ENCODE peak calls at places on chromosomes 7 and 10, in five cellular contexts. P, R, N, Z and B are unnamed samples.

GRCh38 chr10:24721254-24722106 is 2.2 kb downstream of the ARHGAP21 start:
- DNase-seq in P (peak; percentile 12), R (no peak), N (peak; percentile 48), Z (no peak), B (peak; percentile 52)

GRCh38 chr10:132143162-132143561 is 43.6 kb upstream of the DPYSL4 start:
- DNase-seq in P (no peak), R (no peak), N (peak; percentile 58), Z (no peak), B (no peak)

GRCh38 chr7:134520130-134520529 is 7.2 kb upstream of the AKR1B10 start:
- DNase-seq in P (peak; percentile 12), R (no peak), N (no peak), Z (no peak), B (no peak)

GRCh38 chr7:36289833-36290661 is 99.6 kb upstream of the ANLN start:
- DNase-seq in P (no peak), R (no peak), N (no peak), Z (no peak), B (no peak)

GRCh38 chr10:133262696-133263095 is 14.0 kb downstream of the ADAM8 start:
- DNase-seq in P (no peak), R (no peak), N (no peak), Z (no peak), B (no peak)

GRCh38 chr10:42972946-42973345 is 103.9 kb upstream of the RET start:
- DNase-seq in P (no peak), R (no peak), N (no peak), Z (no peak), B (no peak)

GRCh38 chr7:71612011-71612410 is 480.1 kb downstream of the GALNT17 start:
- DNase-seq in P (no peak), R (no peak), N (no peak), Z (no peak), B (no peak)

GRCh38 chr10:110410329-110411046 is 87.2 kb upstream of the DUSP5 start:
- DNase-seq in P (peak; percentile 98), R (no peak), N (peak; percentile 73), Z (no peak), B (peak; percentile 88)

GRCh38 chr7:2393751-2394150 is 9.7 kb upstream of the CHST12 start:
- DNase-seq in P (no peak), R (no peak), N (no peak), Z (no peak), B (no peak)

GRCh38 chr10:5488272-5489161 is 10.9 kb downstream of the CALML5 start:
- DNase-seq in P (no peak), R (no peak), N (peak; percentile 73), Z (no peak), B (no peak)

GRCh38 chr7:44980393-44981034 is 1.7 kb upstream of the MYO1G start:
- DNase-seq in P (peak; percentile 83), R (no peak), N (no peak), Z (no peak), B (peak; percentile 47)

GRCh38 chr10:48567346-48567745 is 37.5 kb downstream of the ARHGAP22 start:
- DNase-seq in P (no peak), R (no peak), N (no peak), Z (no peak), B (no peak)

GRCh38 chr7:149147072-149147729 is at the start of gene ZNF398:
- DNase-seq in P (peak; percentile 77), R (no peak), N (peak; percentile 80), Z (peak; percentile 80), B (peak; percentile 76)

GRCh38 chr10:77844713-77845454 is 81.7 kb downstream of the DLG5 start:
- DNase-seq in P (peak; percentile 83), R (no peak), N (peak; percentile 88), Z (no peak), B (peak; percentile 83)

GRCh38 chr7:151775547-151776443 is 101.1 kb downstream of the PRKAG2 start:
- DNase-seq in P (no peak), R (no peak), N (no peak), Z (no peak), B (no peak)

GRCh38 chr7:41918597-41918996 is 215.7 kb upstream of the INHBA start:
- DNase-seq in P (peak; percentile 98), R (no peak), N (no peak), Z (no peak), B (peak; percentile 83)

GRCh38 chr10:12534824-12535223 is 185.5 kb downstream of the CAMK1D start:
- DNase-seq in P (peak; percentile 35), R (no peak), N (peak; percentile 70), Z (no peak), B (peak; percentile 58)

GRCh38 chr7:16753102-16753931 is at the start of gene TSPAN13:
- DNase-seq in P (peak; percentile 25), R (peak; percentile 87), N (peak; percentile 98), Z (peak; percentile 88), B (peak; percentile 77)

GRCh38 chr7:80218723-80219122 is 84.1 kb downstream of the GNAI1 start:
- DNase-seq in P (peak; percentile 95), R (no peak), N (no peak), Z (no peak), B (peak; percentile 89)

GRCh38 chr7:94400022-94400421 is 5.3 kb downstream of the COL1A2 start:
- DNase-seq in P (no peak), R (no peak), N (no peak), Z (no peak), B (no peak)

GRCh38 chr10:63628526-63629362 is 107.5 kb downstream of the REEP3 start:
- DNase-seq in P (no peak), R (no peak), N (peak; percentile 54), Z (peak; percentile 55), B (peak; percentile 65)

GRCh38 chr7:102024769-102025391 is 207.5 kb downstream of the CUX1 start:
- DNase-seq in P (no peak), R (no peak), N (peak; percentile 77), Z (no peak), B (no peak)

GRCh38 chr10:132743925-132744490 is 41.9 kb downstream of the NKX6-2 start:
- DNase-seq in P (peak; percentile 49), R (no peak), N (no peak), Z (no peak), B (no peak)

GRCh38 chr10:7317799-7318446 is 92.9 kb downstream of the SFMBT2 start:
- DNase-seq in P (no peak), R (no peak), N (no peak), Z (no peak), B (no peak)

DNA sequence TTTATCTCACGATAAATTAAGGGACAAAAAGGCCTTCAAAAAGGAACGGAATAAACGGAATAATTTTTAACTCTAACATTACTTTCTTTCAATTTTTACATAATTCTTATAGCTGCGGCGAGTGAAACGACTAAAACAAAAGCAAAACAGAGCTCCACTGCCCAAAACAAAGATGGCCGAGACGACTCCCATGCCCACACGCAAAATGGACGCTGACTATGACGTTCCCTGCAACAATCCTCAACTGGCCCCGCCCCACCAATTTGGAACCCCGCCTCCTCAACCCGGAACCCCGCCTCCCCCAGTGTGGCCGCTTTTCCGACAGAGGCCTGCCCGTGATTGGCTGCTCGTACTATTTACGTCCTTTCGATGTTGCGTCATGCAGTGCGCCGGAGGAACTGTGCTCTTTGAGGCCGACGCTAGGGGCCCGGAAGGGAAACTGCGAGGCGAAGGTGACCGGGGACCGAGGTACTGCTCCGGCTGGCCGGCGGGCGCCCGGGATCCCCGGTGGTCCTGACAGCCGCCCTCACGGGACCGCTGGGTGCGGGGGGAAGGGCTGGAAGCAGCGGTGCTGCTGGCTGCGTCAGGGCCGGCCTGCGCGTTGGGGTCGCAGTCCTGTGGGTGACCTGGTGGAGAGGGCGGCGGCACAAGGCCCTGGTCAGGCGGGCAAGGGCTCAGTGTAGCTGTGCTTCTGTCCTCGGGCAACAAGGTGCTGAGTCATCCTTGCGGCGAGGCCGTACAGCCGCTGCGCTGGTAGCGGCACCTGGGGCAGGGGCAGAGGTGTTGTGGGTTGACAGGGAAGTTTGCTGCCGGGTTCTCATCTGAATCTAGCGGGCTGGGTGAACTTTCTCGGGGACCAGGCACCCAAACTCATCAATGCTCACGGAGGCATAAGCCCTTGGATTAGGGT is at the start of gene GHITM:
- DNase-seq in P (peak; percentile 98), R (peak; percentile 97), N (peak; percentile 99), Z (peak; percentile 97), B (peak; percentile 99)
- H3K4ac ChIP-seq in P (peak within 1 kb of the TSS; percentile 75), R (no peak within 1 kb of the TSS), N (no peak within 1 kb of the TSS), Z (no peak within 1 kb of the TSS), B (peak within 1 kb of the TSS; percentile 10)

DNA sequence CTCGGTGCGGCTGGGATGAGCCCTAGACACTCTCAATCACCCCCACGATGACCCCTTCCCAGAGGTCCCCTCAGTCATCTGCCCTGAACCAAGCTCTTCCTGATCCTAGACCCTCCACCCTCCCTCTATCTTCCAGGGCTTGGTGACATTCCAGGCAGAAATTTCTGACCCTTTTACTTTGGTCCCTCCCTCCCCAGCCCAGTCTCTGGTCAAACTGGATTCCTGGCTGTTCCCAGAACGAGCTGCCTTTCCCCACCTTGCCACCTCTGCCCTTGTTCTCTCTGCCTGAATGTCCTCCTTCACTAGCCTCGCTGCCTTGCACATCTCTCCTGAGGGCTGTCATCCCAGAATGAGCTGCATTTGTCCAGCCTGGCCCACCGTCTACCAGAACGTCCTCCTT is 1.3 kb upstream of the CLDN4 start:
- DNase-seq in P (no peak), R (no peak), N (peak; percentile 73), Z (no peak), B (no peak)
- H2AK5ac ChIP-seq in P (peak overlapping the region; percentile 79), R (peak overlapping the region; percentile 84), N (no peak overlapping the region), Z (peak overlapping the region; percentile 18), B (no peak overlapping the region)

GRCh38 chr10:3763035-3763456 is 22.0 kb downstream of the KLF6 start:
- DNase-seq in P (peak; percentile 59), R (no peak), N (no peak), Z (no peak), B (peak; percentile 43)

GRCh38 chr10:3765376-3765667 is 19.7 kb downstream of the KLF6 start:
- DNase-seq in P (no peak), R (no peak), N (no peak), Z (no peak), B (no peak)

GRCh38 chr10:3763852-3764625 is 21.0 kb downstream of the KLF6 start:
- DNase-seq in P (peak; percentile 81), R (no peak), N (no peak), Z (no peak), B (no peak)

GRCh38 chr10:3764626-3765375 is 20.2 kb downstream of the KLF6 start:
- DNase-seq in P (no peak), R (no peak), N (no peak), Z (no peak), B (no peak)

GRCh38 chr10:3766046-3766761 is 18.8 kb downstream of the KLF6 start:
- DNase-seq in P (peak; percentile 70), R (no peak), N (no peak), Z (no peak), B (peak; percentile 74)
- H3K4ac ChIP-seq in P (peak overlapping the region; percentile 18), R (no peak overlapping the region), N (no peak overlapping the region), Z (no peak overlapping the region), B (no peak overlapping the region)

GRCh38 chr7:95581446-95581845 is 14.9 kb downstream of the PDK4 start:
- DNase-seq in P (no peak), R (no peak), N (no peak), Z (no peak), B (no peak)
- H2AK5ac ChIP-seq in P (no peak overlapping the region), R (no peak overlapping the region), N (no peak overlapping the region), Z (no peak overlapping the region), B (no peak overlapping the region)